ENCODE peak calls at places on chromosomes 3 and 15, in six cellular contexts. One of them, this sample, is unnamed.

GRCh38 chr3:61819861-61820260 is 258.5 kb downstream of the PTPRG start:
- DNase-seq in upper lobe of right lung: no peak
- DNase-seq in brain microvascular endothelial cell: no peak
- DNase-seq in tibial artery: no peak
- DNase-seq in GM06990: no peak
- DNase-seq in GM23338: no peak
- DNase-seq in this sample: no peak

GRCh38 chr15:62534996-62535395 is 369.9 kb upstream of the C2CD4B start:
- DNase-seq in upper lobe of right lung: no peak
- DNase-seq in brain microvascular endothelial cell: no peak
- DNase-seq in tibial artery: no peak
- DNase-seq in GM06990: no peak
- DNase-seq in GM23338: no peak
- DNase-seq in this sample: no peak

GRCh38 chr3:163916596-163917560 is 1161.4 kb downstream of the SI start:
- DNase-seq in upper lobe of right lung: no peak
- DNase-seq in brain microvascular endothelial cell: no peak
- DNase-seq in tibial artery: no peak
- DNase-seq in GM06990: no peak
- DNase-seq in GM23338: peak; percentile 23
- DNase-seq in this sample: no peak

GRCh38 chr3:151437047-151437446 is 23.8 kb downstream of the IGSF10 start:
- DNase-seq in upper lobe of right lung: no peak
- DNase-seq in brain microvascular endothelial cell: no peak
- DNase-seq in tibial artery: no peak
- DNase-seq in GM06990: no peak
- DNase-seq in GM23338: no peak
- DNase-seq in this sample: no peak

GRCh38 chr15:80343610-80344009 is 60.6 kb upstream of the ARNT2 start:
- DNase-seq in upper lobe of right lung: peak; percentile 72
- DNase-seq in brain microvascular endothelial cell: no peak
- DNase-seq in tibial artery: no peak
- DNase-seq in GM06990: no peak
- DNase-seq in GM23338: no peak
- DNase-seq in this sample: no peak

GRCh38 chr3:36846406-36846805 is 82.1 kb upstream of the DCLK3 start:
- DNase-seq in upper lobe of right lung: no peak
- DNase-seq in brain microvascular endothelial cell: no peak
- DNase-seq in tibial artery: no peak
- DNase-seq in GM06990: no peak
- DNase-seq in GM23338: no peak
- DNase-seq in this sample: no peak

GRCh38 chr3:157075693-157076420 is 84.1 kb downstream of the CCNL1 start:
- DNase-seq in upper lobe of right lung: no peak
- DNase-seq in brain microvascular endothelial cell: no peak
- DNase-seq in tibial artery: no peak
- DNase-seq in GM06990: no peak
- DNase-seq in GM23338: no peak
- DNase-seq in this sample: no peak

GRCh38 chr15:30973379-30973778 is 18.0 kb downstream of the MTMR10 start:
- DNase-seq in upper lobe of right lung: no peak
- DNase-seq in brain microvascular endothelial cell: no peak
- DNase-seq in tibial artery: no peak
- DNase-seq in GM06990: no peak
- DNase-seq in GM23338: no peak
- DNase-seq in this sample: no peak

DNA sequence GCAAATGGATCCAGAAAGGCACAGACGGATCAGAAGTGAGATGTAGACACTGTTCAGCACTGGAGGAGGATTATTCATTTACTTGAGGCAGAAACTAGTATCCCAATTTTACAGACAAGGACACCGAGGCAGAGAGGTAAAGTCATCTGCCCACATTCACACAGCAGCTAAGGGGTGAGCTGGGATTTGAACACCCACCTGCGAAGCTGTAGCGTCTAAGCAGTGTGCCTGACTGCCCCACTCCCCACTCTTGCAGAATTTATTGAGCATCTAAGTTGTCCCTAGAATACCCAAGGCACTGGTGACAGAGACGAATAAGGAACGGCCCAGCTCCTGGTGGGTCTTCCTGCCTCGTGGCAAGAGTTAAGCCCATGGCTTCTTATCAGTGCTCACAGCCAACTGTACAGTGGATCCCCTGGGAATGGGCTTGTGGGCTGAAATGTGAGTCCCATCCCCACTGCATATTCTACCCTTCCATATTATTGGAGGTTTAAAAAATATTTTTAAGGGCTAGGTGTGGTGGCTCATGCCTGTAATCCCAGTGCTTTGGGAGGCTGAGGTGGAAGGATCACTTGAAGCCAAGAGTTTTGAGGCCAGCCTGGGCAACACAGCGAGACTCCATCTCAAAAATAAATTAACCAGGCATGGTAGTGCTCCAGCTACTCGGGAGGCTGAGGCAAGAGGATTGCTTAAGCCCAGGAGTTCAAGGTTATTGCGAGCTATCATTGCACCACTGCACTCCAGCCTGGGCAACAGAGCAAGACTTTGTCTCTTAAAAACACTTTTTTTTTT is 77.6 kb downstream of the IQSEC1 start:
- DNase-seq in upper lobe of right lung: no peak
- DNase-seq in brain microvascular endothelial cell: no peak
- DNase-seq in tibial artery: no peak
- DNase-seq in GM06990: no peak
- DNase-seq in GM23338: no peak
- DNase-seq in this sample: no peak
- H3K4me3 ChIP-seq in upper lobe of right lung: peak overlapping the region; percentile 82
- H3K4me3 ChIP-seq in brain microvascular endothelial cell: no peak overlapping the region
- H3K4me3 ChIP-seq in tibial artery: peak overlapping the region; percentile 62
- H3K4me3 ChIP-seq in GM06990: peak overlapping the region; percentile 78
- H3K4me3 ChIP-seq in GM23338: peak overlapping the region; percentile 75
- H3K4me3 ChIP-seq in this sample: peak overlapping the region; percentile 81

DNA sequence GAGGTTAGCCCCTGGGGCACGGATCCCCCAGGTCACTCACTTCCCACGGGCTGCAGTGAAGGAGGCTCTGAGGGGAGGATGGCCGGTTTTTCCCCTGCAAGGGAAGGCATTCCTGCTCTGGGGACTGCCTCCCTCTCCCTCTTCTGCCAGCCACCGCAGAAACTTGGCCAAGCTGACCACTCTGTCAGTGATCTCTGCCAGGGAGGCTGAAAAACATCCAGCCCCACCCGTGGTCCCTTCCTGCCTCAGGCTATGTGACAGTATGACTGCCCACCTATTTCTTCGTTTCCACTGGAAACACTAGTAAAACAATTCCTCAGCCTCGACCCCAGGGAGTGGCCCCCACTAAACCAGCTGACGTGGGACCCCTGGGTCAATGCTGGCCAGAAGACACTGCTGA is 14.6 kb upstream of the FANCD2 start:
- DNase-seq in upper lobe of right lung: no peak
- DNase-seq in brain microvascular endothelial cell: no peak
- DNase-seq in tibial artery: no peak
- DNase-seq in GM06990: no peak
- DNase-seq in GM23338: no peak
- DNase-seq in this sample: no peak
- H3K4me3 ChIP-seq in upper lobe of right lung: peak overlapping the region; percentile 65
- H3K4me3 ChIP-seq in brain microvascular endothelial cell: no peak overlapping the region
- H3K4me3 ChIP-seq in tibial artery: peak overlapping the region; percentile 87
- H3K4me3 ChIP-seq in GM06990: no peak overlapping the region
- H3K4me3 ChIP-seq in GM23338: peak overlapping the region; percentile 77
- H3K4me3 ChIP-seq in this sample: no peak overlapping the region

GRCh38 chr15:59279023-59279422 is 72.4 kb downstream of the LDHAL6B start:
- DNase-seq in upper lobe of right lung: no peak
- DNase-seq in brain microvascular endothelial cell: no peak
- DNase-seq in tibial artery: no peak
- DNase-seq in GM06990: no peak
- DNase-seq in GM23338: no peak
- DNase-seq in this sample: no peak

GRCh38 chr15:59282515-59283337 is 76.1 kb downstream of the LDHAL6B start:
- DNase-seq in upper lobe of right lung: no peak
- DNase-seq in brain microvascular endothelial cell: no peak
- DNase-seq in tibial artery: no peak
- DNase-seq in GM06990: no peak
- DNase-seq in GM23338: no peak
- DNase-seq in this sample: no peak

GRCh38 chr15:59280855-59281254 is 74.2 kb downstream of the LDHAL6B start:
- DNase-seq in upper lobe of right lung: no peak
- DNase-seq in brain microvascular endothelial cell: no peak
- DNase-seq in tibial artery: no peak
- DNase-seq in GM06990: no peak
- DNase-seq in GM23338: no peak
- DNase-seq in this sample: no peak

GRCh38 chr15:59283717-59284336 is 77.2 kb downstream of the LDHAL6B start:
- DNase-seq in upper lobe of right lung: no peak
- DNase-seq in brain microvascular endothelial cell: no peak
- DNase-seq in tibial artery: no peak
- DNase-seq in GM06990: no peak
- DNase-seq in GM23338: no peak
- DNase-seq in this sample: no peak

DNA sequence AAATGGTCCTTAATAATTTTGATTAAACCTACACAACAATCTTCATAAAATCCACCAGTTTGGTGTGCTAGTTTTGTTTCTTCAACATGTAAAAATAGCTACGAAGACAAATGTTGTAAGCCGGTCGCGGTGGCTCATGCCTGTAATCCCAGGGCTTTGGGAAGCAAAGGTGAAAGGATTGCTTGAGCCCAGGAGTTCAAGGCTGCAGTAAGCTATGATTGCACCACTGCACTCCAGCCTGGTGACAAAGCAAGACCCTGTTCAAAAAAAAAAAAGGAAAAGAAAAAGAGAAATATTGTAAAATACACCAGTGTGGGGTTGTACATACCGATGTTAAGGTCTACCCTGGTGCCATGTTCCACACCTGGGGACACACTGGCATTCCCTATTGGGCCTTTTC is 75.1 kb downstream of the LDHAL6B start:
- DNase-seq in upper lobe of right lung: no peak
- DNase-seq in brain microvascular endothelial cell: no peak
- DNase-seq in tibial artery: no peak
- DNase-seq in GM06990: no peak
- DNase-seq in GM23338: no peak
- DNase-seq in this sample: no peak
- H3K4me3 ChIP-seq in upper lobe of right lung: no peak overlapping the region
- H3K4me3 ChIP-seq in brain microvascular endothelial cell: no peak overlapping the region
- H3K4me3 ChIP-seq in tibial artery: no peak overlapping the region
- H3K4me3 ChIP-seq in GM06990: no peak overlapping the region
- H3K4me3 ChIP-seq in GM23338: no peak overlapping the region
- H3K4me3 ChIP-seq in this sample: no peak overlapping the region

GRCh38 chr15:89035658-89036057 is 52.6 kb upstream of the ABHD2 start:
- DNase-seq in upper lobe of right lung: no peak
- DNase-seq in brain microvascular endothelial cell: no peak
- DNase-seq in tibial artery: no peak
- DNase-seq in GM06990: no peak
- DNase-seq in GM23338: no peak
- DNase-seq in this sample: no peak

GRCh38 chr15:89043031-89044002 is 44.9 kb upstream of the ABHD2 start:
- DNase-seq in upper lobe of right lung: no peak
- DNase-seq in brain microvascular endothelial cell: no peak
- DNase-seq in tibial artery: no peak
- DNase-seq in GM06990: no peak
- DNase-seq in GM23338: no peak
- DNase-seq in this sample: no peak

GRCh38 chr15:89038146-89038545 is 50.1 kb upstream of the ABHD2 start:
- DNase-seq in upper lobe of right lung: peak; percentile 44
- DNase-seq in brain microvascular endothelial cell: no peak
- DNase-seq in tibial artery: no peak
- DNase-seq in GM06990: no peak
- DNase-seq in GM23338: no peak
- DNase-seq in this sample: no peak

GRCh38 chr15:89042387-89042786 is 45.9 kb upstream of the ABHD2 start:
- DNase-seq in upper lobe of right lung: peak; percentile 27
- DNase-seq in brain microvascular endothelial cell: no peak
- DNase-seq in tibial artery: no peak
- DNase-seq in GM06990: no peak
- DNase-seq in GM23338: no peak
- DNase-seq in this sample: no peak

GRCh38 chr15:89041507-89041906 is 46.7 kb upstream of the ABHD2 start:
- DNase-seq in upper lobe of right lung: peak; percentile 21
- DNase-seq in brain microvascular endothelial cell: no peak
- DNase-seq in tibial artery: no peak
- DNase-seq in GM06990: no peak
- DNase-seq in GM23338: no peak
- DNase-seq in this sample: no peak
- H3K4me3 ChIP-seq in upper lobe of right lung: no peak overlapping the region
- H3K4me3 ChIP-seq in brain microvascular endothelial cell: peak overlapping the region; percentile 2
- H3K4me3 ChIP-seq in tibial artery: peak overlapping the region; percentile 45
- H3K4me3 ChIP-seq in GM06990: no peak overlapping the region
- H3K4me3 ChIP-seq in GM23338: no peak overlapping the region
- H3K4me3 ChIP-seq in this sample: peak overlapping the region; percentile 38

DNA sequence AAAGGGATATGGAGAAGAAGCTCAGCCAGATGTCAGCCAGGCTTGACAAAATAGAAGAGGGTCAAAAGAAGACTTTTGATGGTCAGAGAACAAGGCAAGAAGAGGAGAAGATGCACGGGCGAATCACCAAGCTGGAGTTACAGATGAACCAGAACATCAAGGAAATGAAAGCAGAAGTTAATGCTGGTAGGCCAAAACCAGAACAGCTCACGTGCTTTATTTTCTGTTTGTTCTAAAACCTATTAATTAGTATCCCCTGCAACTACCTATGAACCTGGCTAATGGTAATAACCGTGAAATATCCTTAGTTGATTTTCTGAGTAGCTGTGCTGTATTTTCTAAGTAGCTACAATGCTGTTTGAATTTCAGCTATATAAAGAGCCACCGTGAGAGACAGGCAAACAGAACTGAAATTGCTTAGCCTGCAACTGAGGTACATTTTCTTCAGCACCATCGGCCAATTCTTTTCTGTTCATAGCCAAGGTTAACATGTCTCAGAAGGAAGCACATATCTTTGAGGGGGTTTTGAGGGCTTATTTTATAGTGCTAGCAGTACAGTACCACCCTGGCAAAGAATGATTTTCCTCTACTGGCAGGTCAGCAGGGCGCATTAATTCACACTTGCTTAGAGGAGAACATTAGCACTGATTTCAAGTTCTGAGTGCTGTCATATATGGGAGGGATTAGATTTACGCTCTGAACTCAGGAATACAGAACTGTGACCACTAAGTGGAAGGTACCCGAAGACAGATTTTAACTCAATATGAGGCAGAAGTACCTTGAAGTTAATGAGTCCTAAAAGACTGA is 78.9 kb downstream of the FAM81A start:
- DNase-seq in upper lobe of right lung: no peak
- DNase-seq in brain microvascular endothelial cell: no peak
- DNase-seq in tibial artery: no peak
- DNase-seq in GM06990: peak; percentile 55
- DNase-seq in GM23338: no peak
- DNase-seq in this sample: no peak
- H3K4me3 ChIP-seq in upper lobe of right lung: no peak overlapping the region
- H3K4me3 ChIP-seq in brain microvascular endothelial cell: no peak overlapping the region
- H3K4me3 ChIP-seq in tibial artery: no peak overlapping the region
- H3K4me3 ChIP-seq in GM06990: no peak overlapping the region
- H3K4me3 ChIP-seq in GM23338: no peak overlapping the region
- H3K4me3 ChIP-seq in this sample: no peak overlapping the region

GRCh38 chr3:27532931-27533607 is 48.9 kb upstream of the SLC4A7 start:
- DNase-seq in upper lobe of right lung: no peak
- DNase-seq in brain microvascular endothelial cell: no peak
- DNase-seq in tibial artery: no peak
- DNase-seq in GM06990: no peak
- DNase-seq in GM23338: peak; percentile 46
- DNase-seq in this sample: peak; percentile 16
- H3K4me3 ChIP-seq in upper lobe of right lung: no peak overlapping the region
- H3K4me3 ChIP-seq in brain microvascular endothelial cell: no peak overlapping the region
- H3K4me3 ChIP-seq in tibial artery: no peak overlapping the region
- H3K4me3 ChIP-seq in GM06990: no peak overlapping the region
- H3K4me3 ChIP-seq in GM23338: peak overlapping the region; percentile 6
- H3K4me3 ChIP-seq in this sample: no peak overlapping the region

This sample was measured in Jurkat, Clone E6-1.